ENCODE peak calls at places on chromosomes 4 and X, in seven cellular contexts. N, C, P, L, T, X and E are unnamed samples.

GRCh38 chr4:138724530-138724929 is 291.1 kb upstream of the NOCT start:
- DNase-seq in X (no peak), N (no peak), C (no peak), L (no peak), P (no peak), T (no peak), E (no peak)

GRCh38 chr4:114563536-114564315 is 34.9 kb upstream of the UGT8 start:
- DNase-seq in N (peak), X (no peak), C (peak), L (peak), P (no peak), T (no peak), E (no peak)

GRCh38 chr4:7392438-7393374 is 42.0 kb downstream of the PSAPL1 start:
- DNase-seq in T (peak), C (peak), N (peak), L (peak), X (peak), P (peak), E (peak)

GRCh38 chr4:186563761-186564160 is 8.4 kb upstream of the MTNR1A start:
- DNase-seq in X (no peak), P (no peak), L (no peak), N (no peak), C (no peak), T (no peak), E (no peak)

GRCh38 chr4:6674500-6675149 is 19.1 kb upstream of the S100P start:
- DNase-seq in P (no peak), C (peak), L (peak), N (peak), X (no peak), T (no peak), E (no peak)

GRCh38 chr4:167469436-167469835 is 235.1 kb upstream of the SPOCK3 start:
- DNase-seq in N (no peak), T (no peak), P (no peak), C (no peak), L (no peak), X (no peak), E (no peak)

GRCh38 chr4:2009651-2010233 is 968 bp upstream of the NELFA start:
- DNase-seq in C (peak), T (peak), L (peak), P (peak), X (peak), N (peak), E (peak)

GRCh38 chr4:89152972-89153371 is 41.6 kb downstream of the TIGD2 start:
- DNase-seq in N (no peak), T (no peak), P (no peak), X (no peak), L (no peak), C (no peak), E (no peak)

GRCh38 chrX:39667191-39667590 is 430.6 kb downstream of the BCOR start:
- DNase-seq in N (no peak), T (no peak), C (no peak), P (no peak), X (no peak), L (no peak), E (no peak)

GRCh38 chrX:147901476-147902126 is 10.1 kb upstream of the FMR1 start:
- DNase-seq in P (no peak), X (no peak), L (no peak), C (no peak), N (no peak), T (no peak), E (no peak)

GRCh38 chr4:110620352-110621327 is 2.2 kb downstream of the PITX2 start:
- DNase-seq in P (no peak), N (peak), X (peak), L (peak), C (peak), T (peak), E (no peak)

GRCh38 chr4:153116801-153117200 is 87.4 kb upstream of the TRIM2 start:
- DNase-seq in L (no peak), P (no peak), X (no peak), N (no peak), T (no peak), C (no peak), E (no peak)

GRCh38 chr4:153117554-153117953 is 86.7 kb upstream of the TRIM2 start:
- DNase-seq in L (no peak), N (no peak), P (peak), C (no peak), T (no peak), X (no peak), E (no peak)

GRCh38 chr4:153115322-153116100 is 88.7 kb upstream of the TRIM2 start:
- DNase-seq in N (peak), P (peak), X (no peak), L (peak), T (no peak), C (peak), E (no peak)

GRCh38 chr4:153114771-153115321 is 89.4 kb upstream of the TRIM2 start:
- DNase-seq in C (peak), X (no peak), P (peak), L (peak), N (peak), T (no peak), E (no peak)

DNA sequence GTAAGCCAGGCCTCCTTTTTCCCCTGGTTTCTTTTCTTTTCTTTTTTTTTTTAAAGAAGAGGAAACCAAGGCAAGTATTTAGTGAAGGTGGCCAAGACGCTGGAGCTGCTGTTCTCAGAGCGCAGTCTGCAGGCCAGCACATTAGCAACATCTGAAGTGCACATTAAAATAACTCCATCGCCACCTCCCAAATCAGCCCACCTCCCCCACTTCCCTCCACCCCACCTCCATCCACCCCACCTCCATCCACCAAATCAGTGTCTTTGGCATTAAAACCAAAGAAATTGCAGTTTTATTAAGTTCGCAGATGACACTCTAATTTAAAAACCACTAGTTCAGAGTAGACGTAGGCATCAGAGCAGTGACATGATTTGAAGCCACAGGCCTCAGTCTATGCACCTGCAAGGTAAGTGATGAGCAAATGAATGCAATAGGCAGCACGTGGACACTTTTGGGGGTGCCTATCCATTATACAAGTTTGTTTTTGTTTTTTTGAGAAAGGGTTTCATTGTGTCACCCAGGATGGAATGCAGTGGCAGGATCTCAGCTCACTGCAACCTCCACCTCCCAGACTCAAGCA is 88.1 kb upstream of the TRIM2 start:
- DNase-seq in L (no peak), P (peak), N (no peak), C (no peak), T (no peak), X (no peak), E (no peak)
- TF ChIP-seq CTCF in L (no peak), P (no peak), N (no peak), C (no peak), T (no peak), X (no peak), E (no peak)

DNA sequence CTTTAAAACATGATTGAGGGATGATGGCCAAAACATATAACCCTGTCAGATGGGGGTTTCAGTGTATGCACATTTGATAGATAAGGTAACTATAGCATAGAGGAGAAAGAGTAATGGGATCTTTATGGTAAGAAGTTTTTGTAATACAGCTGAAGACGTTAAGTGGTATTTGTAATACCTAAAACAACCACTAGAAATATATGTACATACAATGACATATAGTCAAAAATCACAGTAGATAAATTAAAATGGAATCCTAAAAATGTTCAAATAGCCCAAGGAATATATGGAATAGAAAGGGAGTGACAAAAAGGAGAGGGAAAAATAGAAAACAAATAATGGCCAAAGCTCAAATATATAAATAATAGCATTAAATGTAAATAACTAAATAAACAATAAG is 371.3 kb upstream of the FSTL5 start:
- DNase-seq in N (no peak), C (no peak), L (no peak), T (no peak), P (no peak), X (no peak), E (no peak)
- TF ChIP-seq CTCF in N (no peak), C (no peak), L (no peak), T (no peak), P (no peak), X (peak), E (no peak)

DNA sequence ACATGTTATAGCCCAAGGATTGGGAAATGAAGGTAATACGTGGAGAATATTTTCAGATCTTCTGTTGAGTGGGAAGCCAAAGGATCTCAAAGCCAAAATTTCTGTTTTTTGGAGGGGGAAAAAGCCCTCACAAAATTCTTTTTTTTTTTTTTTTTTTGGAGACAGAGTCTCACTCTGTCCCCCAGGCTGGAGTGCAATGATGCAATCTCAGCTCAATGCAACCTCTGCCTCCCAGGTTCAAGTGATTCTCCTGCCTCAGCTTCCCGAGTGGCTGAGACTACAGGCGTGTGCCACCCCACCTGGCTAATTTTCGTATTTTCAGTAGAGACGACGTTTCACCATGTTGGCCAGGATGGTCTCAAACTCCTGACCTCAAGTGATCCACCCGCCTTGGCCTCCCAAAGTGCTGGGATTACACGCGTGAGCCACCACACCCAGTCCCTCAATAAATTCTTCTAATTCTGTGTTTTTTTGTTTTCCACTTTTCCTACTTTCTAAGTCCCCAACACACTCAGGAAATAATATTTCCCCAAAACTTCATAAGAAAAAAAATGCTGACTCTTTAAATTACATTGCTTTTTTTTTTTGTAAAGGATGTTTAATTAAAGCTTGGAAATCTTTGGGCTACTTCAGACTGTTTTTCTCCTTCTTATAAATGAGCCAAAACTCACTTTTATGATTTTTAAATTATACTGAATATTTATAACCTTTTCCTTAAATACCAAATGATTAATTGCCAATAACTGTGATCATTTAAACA is 51.6 kb downstream of the RPS3A start:
- DNase-seq in P (no peak), N (no peak), T (no peak), C (no peak), L (no peak), X (no peak), E (no peak)
- TF ChIP-seq CTCF in P (no peak), N (no peak), T (no peak), C (no peak), L (no peak), X (no peak), E (no peak)

DNA sequence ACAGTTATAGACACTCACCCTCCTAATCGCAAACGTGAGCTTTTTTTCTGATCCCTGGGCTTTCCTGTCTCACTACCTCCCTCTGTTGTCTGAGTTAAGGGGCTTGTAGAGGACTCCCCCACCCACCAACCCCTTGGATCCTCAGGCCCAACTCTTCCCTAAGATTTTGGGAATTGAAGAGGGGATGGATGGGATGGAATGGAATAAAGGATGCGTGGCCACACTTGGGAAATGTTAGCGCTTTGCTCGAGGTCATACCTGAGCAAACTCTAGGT is 1.5 kb downstream of the CNKSR2 start:
- DNase-seq in N (no peak), X (no peak), T (peak), P (no peak), C (no peak), L (no peak), E (no peak)
- TF ChIP-seq CTCF in N (no peak), X (peak), T (no peak), P (no peak), C (no peak), L (no peak), E (no peak)

DNA sequence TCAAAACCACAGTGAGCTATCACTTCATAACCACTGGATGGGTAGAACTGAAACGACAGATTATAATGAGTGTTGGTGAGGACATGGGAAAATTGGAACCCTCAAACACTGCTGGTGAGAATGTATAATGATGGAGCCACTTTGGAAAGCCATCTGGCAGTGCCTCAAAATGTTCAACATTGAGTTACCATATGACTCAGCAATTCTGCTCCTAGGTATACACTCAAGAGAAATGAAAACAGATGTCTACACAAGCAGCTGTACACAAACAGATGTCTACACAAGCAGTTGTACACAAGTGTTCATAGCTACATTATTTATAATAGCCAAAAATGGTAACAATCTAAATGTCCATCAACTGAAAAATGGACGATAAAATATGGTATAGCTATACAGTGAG is 143.9 kb downstream of the PDGFRA start:
- DNase-seq in L (no peak), C (no peak), P (no peak), T (no peak), X (no peak), N (no peak), E (no peak)
- TF ChIP-seq CTCF in L (no peak), C (no peak), P (no peak), T (no peak), X (no peak), N (no peak), E (no peak)

GRCh38 chr4:116926631-116927295 is 158.6 kb downstream of the TRAM1L1 start:
- DNase-seq in X (no peak), N (no peak), T (no peak), P (no peak), C (no peak), L (no peak), E (no peak)
- TF ChIP-seq CTCF in X (no peak), N (no peak), T (no peak), P (no peak), C (no peak), L (no peak), E (no peak)